ENCODE peak calls at places on chromosome 16, in nine cellular contexts. C is WERI-Rb-1, V is cardiac muscle cell, N is WTC11, R is gastrocnemius medialis, Q is tibial artery, G is body of pancreas, Z is coronary artery, J is GM13976. P is an unnamed sample.

GRCh38 chr16:21656795-21657768 is 4.7 kb upstream of the IGSF6 start:
- DNase-seq in Q (no peak), G (peak; percentile 42), R (no peak), C (peak; percentile 38), V (peak; percentile 45), Z (no peak), J (peak; percentile 63), N (no peak), P (peak; percentile 65)

GRCh38 chr16:54808890-54809289 is 121.8 kb upstream of the IRX5 start:
- DNase-seq in C (no peak), N (no peak), G (no peak), Q (no peak), V (no peak), R (no peak), Z (no peak), J (no peak), P (no peak)

GRCh38 chr16:89005201-89006035 is 28.4 kb upstream of the CBFA2T3 start:
- DNase-seq in J (no peak), N (no peak), V (no peak), R (no peak), G (no peak), Z (no peak), Q (no peak), C (no peak), P (no peak)

GRCh38 chr16:84351630-84352029 is 16.7 kb upstream of the ATP2C2 start:
- DNase-seq in N (no peak), Z (no peak), J (no peak), G (no peak), V (no peak), Q (no peak), C (no peak), R (no peak), P (no peak)

GRCh38 chr16:88196471-88197400 is 186.0 kb upstream of the ZNF469 start:
- DNase-seq in V (no peak), C (no peak), J (no peak), N (no peak), G (no peak), R (no peak), Z (peak; percentile 50), Q (no peak), P (no peak)

GRCh38 chr16:6863135-6863534 is 469.5 kb upstream of the RBFOX1 start:
- DNase-seq in R (no peak), Z (no peak), J (no peak), V (no peak), Q (no peak), G (no peak), N (no peak), C (no peak), P (no peak)

GRCh38 chr16:66335704-66336329 is 30.7 kb upstream of the CDH5 start:
- DNase-seq in J (no peak), N (no peak), G (no peak), R (no peak), Z (no peak), V (peak; percentile 46), Q (no peak), C (no peak), P (no peak)

GRCh38 chr16:68265078-68265925 is 976 bp downstream of the SLC7A6 start:
- DNase-seq in G (peak; percentile 42), R (peak; percentile 91), J (no peak), C (no peak), N (peak; percentile 25), Q (peak; percentile 81), Z (no peak), V (peak; percentile 46), P (peak; percentile 59)

GRCh38 chr16:70018254-70018653 is 67.1 kb downstream of the CLEC18A start:
- DNase-seq in Z (no peak), Q (no peak), R (no peak), C (peak; percentile 41), G (peak; percentile 31), V (peak; percentile 68), N (peak; percentile 25), J (peak; percentile 36), P (peak; percentile 17)
- TF ChIP-seq CTCF in Z (no peak), Q (no peak), R (no peak), C (peak; percentile 48), G (peak; percentile 28), V (no peak), N (no peak), J (no peak), P (peak; percentile 1)

GRCh38 chr16:49260253-49260652 is 21.4 kb downstream of the CBLN1 start:
- DNase-seq in N (no peak), Q (no peak), R (no peak), C (no peak), J (no peak), G (no peak), V (no peak), Z (no peak), P (no peak)

GRCh38 chr16:49261930-49262329 is 19.7 kb downstream of the CBLN1 start:
- DNase-seq in Z (no peak), G (no peak), R (no peak), C (no peak), N (no peak), J (no peak), Q (no peak), V (no peak), P (no peak)

GRCh38 chr16:49260956-49261530 is 20.6 kb downstream of the CBLN1 start:
- DNase-seq in N (no peak), V (no peak), G (no peak), C (no peak), J (no peak), R (no peak), Q (no peak), Z (no peak), P (no peak)

DNA sequence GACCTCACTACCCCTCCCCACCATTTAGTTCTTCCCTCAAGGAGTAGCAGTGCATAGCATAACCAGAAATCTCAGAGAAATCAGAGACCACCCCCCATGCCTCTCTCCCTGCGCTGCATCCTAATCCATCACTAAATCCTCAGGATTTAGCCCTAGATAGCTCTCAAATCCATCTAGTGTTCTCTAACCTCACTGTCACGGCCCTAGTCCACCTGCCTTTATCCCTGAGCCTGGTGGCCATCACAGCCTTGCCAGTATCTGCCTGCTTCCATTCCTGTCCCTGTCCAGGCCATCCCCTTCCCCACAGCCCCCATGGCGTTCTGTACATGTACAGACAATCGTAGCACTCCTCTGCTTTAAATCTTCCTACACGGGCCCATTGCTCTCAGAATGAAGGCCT is 19.1 kb downstream of the CBLN1 start:
- DNase-seq in J (no peak), Q (no peak), C (peak; percentile 56), Z (no peak), G (no peak), V (no peak), R (no peak), N (no peak), P (no peak)
- TF ChIP-seq CTCF in J (no peak), Q (no peak), C (no peak), Z (no peak), G (no peak), V (no peak), R (no peak), N (no peak), P (no peak)

GRCh38 chr16:56789360-56789759 is 59.4 kb downstream of the NUP93 start:
- DNase-seq in V (peak; percentile 61), N (no peak), Q (no peak), G (peak; percentile 86), R (no peak), J (no peak), Z (no peak), C (peak; percentile 67), P (no peak)

GRCh38 chr16:56792960-56793359 is 63.0 kb downstream of the NUP93 start:
- DNase-seq in Q (no peak), N (no peak), G (no peak), C (no peak), J (no peak), Z (no peak), V (no peak), R (no peak), P (no peak)

GRCh38 chr16:56797861-56798260 is 67.1 kb upstream of the SLC12A3 start:
- DNase-seq in J (no peak), R (no peak), G (no peak), N (no peak), Q (no peak), C (no peak), Z (no peak), V (no peak), P (no peak)

GRCh38 chr16:56795011-56795410 is 65.1 kb downstream of the NUP93 start:
- DNase-seq in J (no peak), Z (no peak), Q (no peak), C (no peak), N (no peak), R (no peak), V (no peak), G (no peak), P (no peak)

DNA sequence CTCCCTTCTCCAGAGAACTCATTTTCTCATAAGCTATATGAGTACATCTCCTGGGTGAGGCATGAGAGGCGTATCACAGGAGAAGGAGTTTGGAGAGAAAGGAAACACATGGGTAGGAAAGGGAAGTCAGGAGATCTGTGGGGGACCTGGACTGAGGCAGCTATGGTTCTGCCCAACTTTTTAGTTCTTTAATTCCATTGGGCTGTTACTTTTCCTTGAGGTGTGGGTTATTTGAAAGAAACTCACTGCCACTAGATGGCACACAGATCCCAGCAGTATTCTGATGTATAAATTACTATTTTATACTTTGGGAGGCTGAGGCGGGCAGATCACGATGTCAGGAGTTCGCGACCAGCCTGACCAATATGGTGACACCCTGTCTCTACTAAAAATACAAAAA is 63.6 kb downstream of the NUP93 start:
- DNase-seq in C (no peak), G (no peak), Z (no peak), V (peak; percentile 20), R (no peak), Q (no peak), N (no peak), J (no peak), P (no peak)
- TF ChIP-seq CTCF in C (peak; percentile 13), G (peak; percentile 42), Z (no peak), V (peak; percentile 57), R (no peak), Q (no peak), N (no peak), J (no peak), P (no peak)

DNA sequence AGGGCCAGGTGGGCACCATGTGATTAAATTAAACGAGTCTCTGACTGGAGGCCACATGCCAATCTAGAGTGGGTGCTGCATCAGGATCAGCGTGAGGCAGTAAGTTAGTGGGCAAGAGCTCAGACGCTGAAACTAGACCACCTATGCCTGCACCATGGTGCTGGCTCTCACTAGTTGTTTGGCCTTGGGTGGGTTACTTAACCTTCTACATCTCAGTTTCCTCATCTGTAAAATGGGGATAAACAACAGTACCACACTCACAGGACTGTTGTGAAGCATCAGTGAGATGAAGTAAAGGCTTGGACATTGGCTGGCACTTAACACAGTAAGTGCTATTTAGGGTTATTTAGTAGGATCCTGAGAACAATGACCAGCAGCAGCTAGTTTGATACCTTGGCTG is 5.9 kb downstream of the NDUFAB1 start:
- DNase-seq in Z (no peak), G (no peak), N (no peak), J (no peak), R (no peak), V (no peak), C (no peak), Q (no peak), P (no peak)
- TF ChIP-seq CTCF in Z (no peak), G (no peak), N (no peak), J (no peak), R (no peak), V (no peak), C (no peak), Q (no peak), P (no peak)

GRCh38 chr16:56203052-56203451 is 11.8 kb downstream of the GNAO1 start:
- DNase-seq in R (no peak), V (no peak), C (peak; percentile 45), G (no peak), J (peak; percentile 51), Z (no peak), Q (no peak), N (peak; percentile 45), P (peak; percentile 52)
- TF ChIP-seq CTCF in R (no peak), V (peak; percentile 14), C (peak; percentile 69), G (peak; percentile 11), J (peak; percentile 31), Z (no peak), Q (no peak), N (no peak), P (peak; percentile 25)

GRCh38 chr16:85752511-85753420 is 1.9 kb upstream of the C16orf74 start:
- DNase-seq in C (peak; percentile 81), J (no peak), Q (no peak), R (no peak), G (peak; percentile 79), N (peak; percentile 59), V (peak; percentile 62), Z (no peak), P (no peak)
- TF ChIP-seq CTCF in C (peak; percentile 59), J (no peak), Q (no peak), R (no peak), G (peak; percentile 16), N (no peak), V (peak; percentile 52), Z (no peak), P (no peak)

P was measured in GM20000.